ENCODE peak calls at places on chromosomes 11 and 22, in four cellular contexts. T is tibial nerve; N is CD8-positive, alpha-beta T cell; D is upper lobe of right lung. J is an unnamed sample.

GRCh38 chr11:123483058-123483457 is 53.0 kb downstream of the GRAMD1B start:
- DNase-seq in T (no peak), N (no peak), D (no peak), J (no peak)

GRCh38 chr11:1482581-1483444 is 3.8 kb downstream of the MOB2 start:
- DNase-seq in T (no peak), N (no peak), D (peak; percentile 82), J (no peak)

GRCh38 chr22:29625090-29625825 is 21.8 kb downstream of the NF2 start:
- DNase-seq in T (peak; percentile 40), N (no peak), D (no peak), J (peak; percentile 8)

GRCh38 chr11:36300651-36301050 is 4.6 kb downstream of the PRR5L start:
- DNase-seq in T (peak; percentile 26), N (no peak), D (peak; percentile 69), J (peak; percentile 48)

GRCh38 chr22:40215266-40215665 is 37.5 kb downstream of the TNRC6B start:
- DNase-seq in T (no peak), N (no peak), D (peak; percentile 71), J (no peak)

GRCh38 chr11:105968021-105968697 is 53.9 kb downstream of the MSANTD4 start:
- DNase-seq in T (no peak), N (no peak), D (no peak), J (no peak)

GRCh38 chr11:124518900-124519541 is 24.4 kb downstream of the OR8B12 start:
- DNase-seq in T (no peak), N (no peak), D (no peak), J (no peak)

GRCh38 chr22:33723915-33724314 is 196.4 kb downstream of the LARGE1 start:
- DNase-seq in T (peak; percentile 18), N (no peak), D (no peak), J (no peak)

GRCh38 chr11:47127213-47127612 is 49.5 kb downstream of the ARFGAP2 start:
- DNase-seq in T (no peak), N (no peak), D (no peak), J (no peak)

GRCh38 chr11:2954263-2954662 is 25.0 kb upstream of the PHLDA2 start:
- DNase-seq in T (no peak), N (no peak), D (no peak), J (no peak)

GRCh38 chr11:104853276-104853675 is 45.0 kb downstream of the CASP12 start:
- DNase-seq in T (no peak), N (no peak), D (no peak), J (no peak)

GRCh38 chr11:88281317-88281712 is 56.2 kb downstream of the CTSC start:
- DNase-seq in T (no peak), N (no peak), D (no peak), J (no peak)

GRCh38 chr11:67160872-67161783 is 42.1 kb downstream of the KDM2A start:
- DNase-seq in T (no peak), N (no peak), D (no peak), J (no peak)

GRCh38 chr11:64489831-64490441 is 101.1 kb upstream of the SLC22A12 start:
- DNase-seq in T (no peak), N (peak; percentile 4), D (peak; percentile 74), J (peak; percentile 47)

GRCh38 chr11:70067036-70067435 is 11.1 kb upstream of the ANO1 start:
- DNase-seq in T (no peak), N (no peak), D (no peak), J (no peak)

GRCh38 chr11:44785856-44786606 is 59.3 kb downstream of the TSPAN18 start:
- DNase-seq in T (no peak), N (no peak), D (no peak), J (no peak)

GRCh38 chr11:4071828-4072421 is 22.7 kb upstream of the RRM1 start:
- DNase-seq in T (no peak), N (no peak), D (no peak), J (no peak)

GRCh38 chr11:87353904-87354303 is 316.2 kb downstream of the TMEM135 start:
- DNase-seq in T (no peak), N (no peak), D (no peak), J (no peak)

GRCh38 chr11:68974421-68975194 is 6.2 kb downstream of the MRGPRD start:
- DNase-seq in T (no peak), N (no peak), D (peak; percentile 10), J (no peak)

GRCh38 chr11:48017105-48017874 is 36.9 kb downstream of the PTPRJ start:
- DNase-seq in T (no peak), N (no peak), D (no peak), J (no peak)

GRCh38 chr11:35163707-35164496 is 24.9 kb downstream of the CD44 start:
- DNase-seq in T (no peak), N (no peak), D (no peak), J (no peak)

GRCh38 chr11:35165416-35166368 is 26.7 kb downstream of the CD44 start:
- DNase-seq in T (peak; percentile 40), N (peak; percentile 69), D (no peak), J (no peak)

GRCh38 chr11:35168606-35169200 is 29.7 kb downstream of the CD44 start:
- DNase-seq in T (no peak), N (no peak), D (no peak), J (no peak)

GRCh38 chr11:35167451-35167954 is 28.5 kb downstream of the CD44 start:
- DNase-seq in T (no peak), N (no peak), D (no peak), J (no peak)

GRCh38 chr11:35166369-35167360 is 27.7 kb downstream of the CD44 start:
- DNase-seq in T (no peak), N (no peak), D (no peak), J (peak; percentile 46)
- H3K27ac ChIP-seq in T (peak overlapping the region; percentile 93), N (peak overlapping the region; percentile 96), D (peak overlapping the region; percentile 81), J (peak overlapping the region; percentile 29)

GRCh38 chr11:9858822-9859221 is 194.9 kb downstream of the SWAP70 start:
- DNase-seq in T (no peak), N (no peak), D (no peak), J (no peak)

GRCh38 chr11:9858218-9858617 is 194.3 kb downstream of the SWAP70 start:
- DNase-seq in T (no peak), N (no peak), D (no peak), J (no peak)

GRCh38 chr11:9859491-9860305 is 195.8 kb downstream of the SWAP70 start:
- DNase-seq in T (no peak), N (no peak), D (no peak), J (no peak)

GRCh38 chr11:9861860-9862725 is 198.2 kb downstream of the SWAP70 start:
- DNase-seq in T (peak; percentile 58), N (no peak), D (no peak), J (no peak)

DNA sequence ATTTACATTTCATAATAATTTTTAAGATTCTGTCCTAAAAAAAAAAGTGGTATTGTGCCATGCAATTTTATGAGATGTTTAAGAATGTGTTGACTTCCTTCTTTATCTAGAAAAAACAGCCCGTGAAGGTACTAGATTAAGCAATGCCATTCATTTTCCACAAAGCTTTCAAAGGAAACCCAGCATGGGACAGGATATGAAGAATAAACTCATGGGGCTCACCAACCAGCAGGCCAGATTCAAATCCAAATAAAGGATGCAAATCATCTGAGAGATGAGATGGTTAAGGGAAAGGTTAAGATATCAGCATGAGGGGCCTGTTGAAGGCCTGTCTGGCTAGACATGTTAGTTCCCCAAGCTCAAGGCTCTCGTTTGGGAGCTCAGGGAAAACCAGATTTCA is 199.1 kb downstream of the SWAP70 start:
- DNase-seq in T (no peak), N (no peak), D (no peak), J (no peak)
- H3K27ac ChIP-seq in T (no peak overlapping the region), N (no peak overlapping the region), D (no peak overlapping the region), J (no peak overlapping the region)

GRCh38 chr11:93073026-93073425 is 103.6 kb downstream of the MTNR1B start:
- DNase-seq in T (no peak), N (no peak), D (no peak), J (no peak)
- H3K27ac ChIP-seq in T (no peak overlapping the region), N (no peak overlapping the region), D (no peak overlapping the region), J (no peak overlapping the region)

GRCh38 chr11:28100665-28101064 is 7.3 kb downstream of the KIF18A start:
- DNase-seq in T (no peak), N (no peak), D (no peak), J (no peak)

GRCh38 chr11:28092786-28093185 is 15.2 kb downstream of the KIF18A start:
- DNase-seq in T (no peak), N (no peak), D (no peak), J (no peak)

GRCh38 chr11:28099715-28100114 is 8.2 kb downstream of the KIF18A start:
- DNase-seq in T (no peak), N (no peak), D (no peak), J (no peak)

DNA sequence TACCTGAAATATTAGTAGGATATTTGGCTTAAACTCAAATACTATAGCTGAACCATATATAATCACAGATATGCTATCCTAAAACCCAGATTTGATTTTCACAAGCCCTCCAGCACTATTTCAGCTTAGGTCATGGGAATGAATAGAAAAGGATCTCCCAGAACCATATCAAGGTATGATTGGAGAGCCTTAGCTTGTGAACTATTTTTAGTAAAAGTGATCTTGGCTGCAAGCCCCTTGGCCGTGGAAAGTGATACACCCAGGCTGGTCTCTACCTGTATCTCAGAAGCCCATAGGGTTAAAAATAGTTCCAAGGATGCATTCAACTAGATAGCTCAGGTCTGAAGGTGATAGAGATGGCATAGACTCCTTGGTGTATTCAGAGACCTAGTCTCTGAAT is 9.7 kb downstream of the KIF18A start:
- DNase-seq in T (no peak), N (no peak), D (no peak), J (no peak)
- H3K27ac ChIP-seq in T (no peak overlapping the region), N (no peak overlapping the region), D (no peak overlapping the region), J (no peak overlapping the region)

GRCh38 chr11:116842909-116843308 is 5.5 kb upstream of the APOA1 start:
- DNase-seq in T (no peak), N (no peak), D (no peak), J (no peak)
- H3K27ac ChIP-seq in T (no peak overlapping the region), N (no peak overlapping the region), D (no peak overlapping the region), J (no peak overlapping the region)

DNA sequence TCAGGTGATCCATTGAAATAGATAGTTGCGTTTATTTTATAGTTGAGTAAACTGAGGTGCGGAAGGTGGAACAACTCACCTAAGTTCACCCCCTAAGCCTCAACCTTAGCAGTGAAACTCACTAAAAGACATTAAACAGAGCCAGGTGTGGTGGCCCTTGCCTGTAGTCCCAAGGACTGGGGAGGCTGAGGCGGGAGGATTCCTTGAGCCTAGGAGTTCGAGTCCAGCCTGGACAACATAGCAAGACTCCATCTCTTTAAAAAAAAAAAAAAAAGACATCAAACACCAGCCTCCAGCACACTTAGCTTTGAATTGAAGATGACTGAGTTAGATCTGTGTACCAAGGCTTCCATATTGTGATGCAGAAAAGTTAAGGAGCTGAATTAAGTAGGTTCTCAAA is 845 bp upstream of the RAB36 start:
- DNase-seq in T (no peak), N (no peak), D (no peak), J (no peak)
- H3K27ac ChIP-seq in T (peak overlapping the region; percentile 95), N (peak overlapping the region; percentile 71), D (peak overlapping the region; percentile 69), J (peak overlapping the region; percentile 58)

GRCh38 chr11:112016088-112016764 is 9.0 kb upstream of the DLAT start:
- DNase-seq in T (no peak), N (no peak), D (no peak), J (no peak)
- H3K27ac ChIP-seq in T (peak overlapping the region; percentile 72), N (no peak overlapping the region), D (no peak overlapping the region), J (no peak overlapping the region)

J was measured in substantia nigra.